ENCODE peak calls at places on chromosomes 3 and 15, in seven cellular contexts. W is CD8-positive, alpha-beta memory T cell; V is uterus; I is tibial artery; L is PC-9; X is thyroid gland; R is kidney. S is an unnamed sample. For H3K4me1, the result is how much of the 10 kb centered on the place peaks cover.

GRCh38 chr15:85116925-85117646 is 135.4 kb downstream of the PDE8A start:
- DNase-seq in V (no peak), I (no peak), W (no peak), X (no peak), R (no peak), L (no peak), S (no peak)

GRCh38 chr3:159487304-159487703 is 501.3 kb upstream of the IL12A start:
- DNase-seq in X (no peak), L (no peak), I (no peak), V (no peak), W (no peak), R (no peak), S (no peak)

GRCh38 chr3:156160653-156161052 is 40.3 kb downstream of the KCNAB1 start:
- DNase-seq in I (no peak), W (no peak), L (no peak), R (no peak), V (no peak), X (no peak), S (no peak)

GRCh38 chr15:89577776-89578115 is 2.5 kb downstream of the TICRR start:
- DNase-seq in I (no peak), V (no peak), W (no peak), L (no peak), X (no peak), R (no peak), S (no peak)

GRCh38 chr3:126493731-126494130 is 18.0 kb upstream of the ZXDC start:
- DNase-seq in R (peak), V (no peak), W (no peak), X (no peak), L (no peak), I (no peak), S (no peak)

GRCh38 chr15:65785151-65785550 is 6.9 kb downstream of the DENND4A start:
- DNase-seq in X (no peak), W (no peak), I (no peak), V (no peak), L (no peak), R (no peak), S (no peak)

GRCh38 chr3:126419151-126419703 is 24.5 kb downstream of the CFAP100 start:
- DNase-seq in L (no peak), W (no peak), I (peak), R (no peak), V (no peak), X (no peak), S (no peak)

GRCh38 chr3:71022552-71023335 is 560.8 kb downstream of the FOXP1 start:
- DNase-seq in W (no peak), V (no peak), I (no peak), L (no peak), X (no peak), R (no peak), S (no peak)

GRCh38 chr15:91783001-91783400 is 70.5 kb upstream of the SLCO3A1 start:
- DNase-seq in L (no peak), X (no peak), V (no peak), W (no peak), R (no peak), I (no peak), S (no peak)

GRCh38 chr3:77038928-77039605 is 832 bp upstream of the ROBO2 start:
- DNase-seq in W (no peak), R (no peak), X (peak), V (peak), I (no peak), L (no peak), S (peak)

GRCh38 chr3:149502438-149502837 is 27.9 kb downstream of the TM4SF4 start:
- DNase-seq in W (no peak), L (no peak), V (no peak), I (no peak), R (no peak), X (no peak), S (no peak)

GRCh38 chr3:77814845-77815244 is 774.9 kb downstream of the ROBO2 start:
- DNase-seq in V (no peak), R (no peak), W (no peak), X (no peak), L (no peak), I (no peak), S (no peak)

GRCh38 chr3:110530902-110531301 is 540.7 kb upstream of the NECTIN3 start:
- DNase-seq in I (no peak), V (no peak), R (no peak), L (no peak), X (no peak), W (no peak), S (no peak)

GRCh38 chr15:96431787-96432186 is 101.3 kb downstream of the NR2F2 start:
- DNase-seq in I (no peak), X (no peak), R (no peak), W (no peak), L (no peak), V (no peak), S (no peak)
- H3K4me1 ChIP-seq in I (under half), X (under half), R (under half), W (under half), L (under half), V (under half), S (under half)

GRCh38 chr3:12796171-12797123 is at the start of gene CAND2:
- DNase-seq in W (peak), I (peak), X (peak), R (peak), L (no peak), V (peak), S (peak)

GRCh38 chr3:12799525-12800440 is 3.3 kb downstream of the CAND2 start:
- DNase-seq in L (no peak), W (no peak), I (no peak), V (no peak), X (no peak), R (no peak), S (no peak)

GRCh38 chr3:12798559-12799179 is 2.2 kb downstream of the CAND2 start:
- DNase-seq in W (no peak), L (no peak), V (no peak), X (peak), R (no peak), I (no peak), S (no peak)

GRCh38 chr3:12797892-12798558 is 1.5 kb downstream of the CAND2 start:
- DNase-seq in W (no peak), V (no peak), L (no peak), I (no peak), R (no peak), X (no peak), S (no peak)

GRCh38 chr3:12797124-12797891 is 828 bp downstream of the CAND2 start:
- DNase-seq in I (no peak), L (no peak), W (no peak), R (no peak), V (peak), X (peak), S (no peak)
- H3K27ac ChIP-seq in I (peak), L (no peak), W (no peak), R (no peak), V (peak), X (peak), S (no peak)

GRCh38 chr3:123657111-123657510 is 72.3 kb upstream of the HACD2 start:
- DNase-seq in V (no peak), L (no peak), I (no peak), X (no peak), R (peak), W (no peak), S (no peak)

GRCh38 chr3:123656691-123657090 is 71.8 kb upstream of the HACD2 start:
- DNase-seq in L (no peak), V (no peak), I (no peak), R (peak), X (no peak), W (no peak), S (no peak)

GRCh38 chr3:123656241-123656640 is 71.4 kb upstream of the HACD2 start:
- DNase-seq in I (no peak), X (no peak), R (no peak), W (no peak), V (no peak), L (no peak), S (no peak)

GRCh38 chr3:123657578-123657977 is 72.7 kb upstream of the HACD2 start:
- DNase-seq in V (no peak), L (no peak), X (no peak), W (no peak), I (no peak), R (peak), S (no peak)

DNA sequence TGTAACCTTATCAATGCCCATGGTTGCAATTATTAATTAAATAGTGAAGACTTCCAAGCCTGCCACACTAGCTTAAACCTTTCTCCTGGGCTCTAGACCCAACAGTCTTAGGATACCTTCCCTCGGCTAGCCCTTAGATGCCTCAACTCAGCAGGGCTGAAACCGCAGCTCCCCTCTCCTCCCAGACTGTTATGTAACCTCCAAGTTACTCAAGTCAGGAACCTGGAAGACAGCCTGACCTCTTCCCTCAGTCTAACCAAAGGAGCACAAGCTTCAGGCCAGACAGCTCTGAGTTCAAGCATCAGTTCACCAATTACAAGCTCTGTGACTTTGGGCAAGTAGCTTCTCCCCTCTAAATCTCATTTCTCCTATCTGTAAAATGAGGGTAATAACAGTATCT is 70.5 kb upstream of the HACD2 start:
- DNase-seq in R (no peak), W (no peak), I (no peak), L (no peak), X (no peak), V (no peak), S (no peak)
- H3K4me1 ChIP-seq in R (half or more), W (under half), I (half or more), L (under half), X (under half), V (under half), S (half or more)

GRCh38 chr15:75171408-75171807 is 30.3 kb upstream of the C15orf39 start:
- DNase-seq in L (peak), I (no peak), X (no peak), R (no peak), V (no peak), W (no peak), S (no peak)

GRCh38 chr15:75168374-75168773 is 33.3 kb upstream of the C15orf39 start:
- DNase-seq in X (no peak), L (no peak), W (no peak), R (no peak), V (no peak), I (no peak), S (no peak)

GRCh38 chr15:75172168-75172841 is 29.4 kb upstream of the C15orf39 start:
- DNase-seq in I (no peak), W (no peak), V (no peak), L (no peak), X (no peak), R (no peak), S (no peak)

GRCh38 chr15:75170203-75170602 is 31.5 kb upstream of the C15orf39 start:
- DNase-seq in L (no peak), X (no peak), W (no peak), I (no peak), V (no peak), R (no peak), S (no peak)

DNA sequence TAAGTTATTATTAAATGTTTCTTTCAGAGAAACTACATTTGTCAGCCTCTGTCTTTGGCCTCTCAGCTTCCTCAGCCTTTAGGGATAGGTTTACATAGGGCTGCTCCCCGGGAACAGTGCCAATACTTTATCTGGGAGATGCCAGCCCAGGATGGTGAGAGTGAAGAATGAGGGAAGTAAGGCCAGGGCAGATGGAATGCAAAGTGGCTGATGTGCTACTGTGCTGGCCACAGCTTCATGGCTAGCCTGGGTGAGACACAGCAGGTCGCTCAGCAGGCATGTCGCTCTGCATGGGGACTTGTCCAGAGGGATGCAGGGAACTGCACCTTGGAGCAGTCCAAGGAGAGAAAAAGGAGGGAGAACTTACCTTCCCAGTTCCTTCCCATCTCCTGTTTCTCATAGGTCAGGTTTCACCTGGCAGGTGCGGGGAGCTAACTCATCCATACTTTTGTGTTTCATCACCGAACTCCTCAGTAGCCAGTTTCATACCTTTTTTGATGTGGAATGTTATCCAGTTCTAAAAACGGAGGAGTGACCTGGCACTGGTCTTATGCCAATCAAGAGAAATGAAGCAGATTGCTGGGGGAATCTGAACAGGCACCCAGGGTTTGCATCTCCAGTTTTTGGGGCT is 30.9 kb upstream of the C15orf39 start:
- DNase-seq in W (no peak), R (no peak), L (peak), V (no peak), X (no peak), I (no peak), S (no peak)
- H3K27ac ChIP-seq in W (no peak), R (no peak), L (peak), V (no peak), X (no peak), I (no peak), S (peak)

GRCh38 chr3:12196684-12197083 is 38.0 kb upstream of the TIMP4 start:
- DNase-seq in R (no peak), V (no peak), W (no peak), I (no peak), L (peak), X (no peak), S (no peak)
- H3K4me1 ChIP-seq in R (under half), V (under half), W (under half), I (under half), L (half or more), X (under half), S (half or more)

GRCh38 chr3:105199217-105199616 is 167.5 kb upstream of the ALCAM start:
- DNase-seq in X (no peak), W (no peak), V (no peak), I (no peak), L (no peak), R (no peak), S (no peak)

GRCh38 chr3:105197863-105198262 is 168.8 kb upstream of the ALCAM start:
- DNase-seq in V (no peak), R (no peak), W (no peak), L (no peak), X (no peak), I (no peak), S (no peak)

GRCh38 chr3:105195260-105195659 is 171.4 kb upstream of the ALCAM start:
- DNase-seq in L (no peak), X (no peak), W (no peak), I (no peak), R (no peak), V (no peak), S (no peak)
- H3K27ac ChIP-seq in L (no peak), X (no peak), W (no peak), I (no peak), R (no peak), V (no peak), S (no peak)

DNA sequence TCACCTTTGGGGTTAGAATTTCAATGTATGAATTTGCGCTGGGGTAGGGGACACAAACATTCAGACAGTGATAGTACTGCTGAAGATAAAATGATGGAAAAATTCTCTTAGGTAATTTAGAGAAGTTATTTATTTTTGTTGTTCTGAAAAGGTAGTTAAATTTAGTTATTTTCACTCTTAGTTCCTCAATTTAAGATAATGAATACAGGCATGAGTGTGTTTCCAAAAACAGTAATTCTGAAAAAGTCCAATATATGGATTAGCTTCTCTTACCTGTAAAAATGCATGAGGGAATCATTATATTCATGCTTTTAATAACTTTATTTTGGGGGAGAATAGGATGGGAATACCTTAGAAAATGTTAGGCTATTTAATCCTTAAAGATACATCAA is 103.7 kb downstream of the FNDC3B start:
- DNase-seq in R (no peak), V (no peak), W (no peak), L (no peak), I (no peak), X (no peak), S (no peak)
- H3K4me1 ChIP-seq in R (under half), V (under half), W (under half), L (half or more), I (half or more), X (half or more), S (under half)

GRCh38 chr3:73618461-73618860 is 6.3 kb downstream of the PDZRN3 start:
- DNase-seq in X (no peak), V (no peak), W (no peak), L (no peak), R (no peak), I (no peak), S (no peak)

GRCh38 chr3:73623316-73623715 is 1.4 kb downstream of the PDZRN3 start:
- DNase-seq in R (no peak), V (no peak), I (peak), L (no peak), X (no peak), W (no peak), S (no peak)

GRCh38 chr3:73622135-73622534 is 2.6 kb downstream of the PDZRN3 start:
- DNase-seq in V (peak), L (no peak), I (peak), X (no peak), W (no peak), R (peak), S (peak)

GRCh38 chr3:73623996-73624362 is 762 bp downstream of the PDZRN3 start:
- DNase-seq in V (peak), I (peak), X (no peak), W (no peak), R (peak), L (no peak), S (peak)

GRCh38 chr3:73621388-73621787 is 3.4 kb downstream of the PDZRN3 start:
- DNase-seq in W (no peak), L (no peak), R (no peak), X (no peak), I (no peak), V (no peak), S (no peak)
- H3K27ac ChIP-seq in W (no peak), L (no peak), R (peak), X (no peak), I (peak), V (peak), S (peak)

DNA sequence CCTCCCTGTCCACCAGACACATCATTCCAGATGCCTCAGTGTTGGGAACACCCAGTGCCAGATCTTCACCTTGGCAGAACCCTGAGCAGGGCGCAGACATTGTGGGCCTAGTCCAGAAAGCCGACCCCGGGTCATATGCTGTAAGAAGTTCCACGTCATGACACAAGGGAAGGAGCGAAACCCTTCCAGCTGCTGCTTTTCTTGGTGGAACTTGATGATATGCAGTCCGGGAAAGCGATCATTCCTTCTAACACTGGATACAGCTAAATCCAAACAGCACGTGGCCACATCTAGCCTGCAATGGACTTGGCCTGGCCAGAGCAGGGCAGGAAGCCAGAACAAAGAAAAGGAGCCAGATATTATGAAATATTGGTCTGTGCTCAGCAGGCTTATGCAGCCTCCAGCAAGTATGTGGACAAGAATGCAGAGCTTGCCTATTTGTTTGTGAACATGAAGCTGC is 22.0 kb downstream of the GASK1A start:
- DNase-seq in R (peak), V (peak), X (peak), I (peak), W (no peak), L (peak), S (no peak)
- H3K4me1 ChIP-seq in R (under half), V (under half), X (under half), I (half or more), W (under half), L (under half), S (under half)